ENCODE peak calls at places on chromosome 7, in six cellular contexts. One of them, this sample, is unnamed.

GRCh38 chr7:158887594-158887993 is 31.2 kb downstream of the DYNC2I1 start:
- DNase-seq in C1 segment of cervical spinal cord: no peak
- DNase-seq in right lobe of liver: no peak
- DNase-seq in stimulated activated CD8-positive, alpha-beta memory T cell treated with anti-CD3 and anti-CD28 coated beads, Interleukin-2, amount 100 ng/mL, for 1 hour: no peak
- DNase-seq in iPS-NIHi11: no peak
- DNase-seq in glomerular endothelial cell: no peak
- DNase-seq in this sample: no peak

GRCh38 chr7:155477469-155477868 is 19.5 kb downstream of the EN2 start:
- DNase-seq in C1 segment of cervical spinal cord: no peak
- DNase-seq in right lobe of liver: no peak
- DNase-seq in stimulated activated CD8-positive, alpha-beta memory T cell treated with anti-CD3 and anti-CD28 coated beads, Interleukin-2, amount 100 ng/mL, for 1 hour: no peak
- DNase-seq in iPS-NIHi11: no peak
- DNase-seq in glomerular endothelial cell: no peak
- DNase-seq in this sample: no peak

GRCh38 chr7:92584953-92585352 is 5.2 kb downstream of the FAM133B start:
- DNase-seq in C1 segment of cervical spinal cord: no peak
- DNase-seq in right lobe of liver: no peak
- DNase-seq in stimulated activated CD8-positive, alpha-beta memory T cell treated with anti-CD3 and anti-CD28 coated beads, Interleukin-2, amount 100 ng/mL, for 1 hour: no peak
- DNase-seq in iPS-NIHi11: no peak
- DNase-seq in glomerular endothelial cell: no peak
- DNase-seq in this sample: no peak

GRCh38 chr7:18521945-18522566 is 26.5 kb downstream of the HDAC9 start:
- DNase-seq in C1 segment of cervical spinal cord: no peak
- DNase-seq in right lobe of liver: no peak
- DNase-seq in stimulated activated CD8-positive, alpha-beta memory T cell treated with anti-CD3 and anti-CD28 coated beads, Interleukin-2, amount 100 ng/mL, for 1 hour: no peak
- DNase-seq in iPS-NIHi11: no peak
- DNase-seq in glomerular endothelial cell: no peak
- DNase-seq in this sample: no peak

GRCh38 chr7:71345485-71345884 is 213.5 kb downstream of the GALNT17 start:
- DNase-seq in C1 segment of cervical spinal cord: no peak
- DNase-seq in right lobe of liver: no peak
- DNase-seq in stimulated activated CD8-positive, alpha-beta memory T cell treated with anti-CD3 and anti-CD28 coated beads, Interleukin-2, amount 100 ng/mL, for 1 hour: no peak
- DNase-seq in iPS-NIHi11: no peak
- DNase-seq in glomerular endothelial cell: no peak
- DNase-seq in this sample: no peak

GRCh38 chr7:135661311-135662122 is 797 bp upstream of the STMP1 start:
- DNase-seq in C1 segment of cervical spinal cord: no peak
- DNase-seq in right lobe of liver: no peak
- DNase-seq in stimulated activated CD8-positive, alpha-beta memory T cell treated with anti-CD3 and anti-CD28 coated beads, Interleukin-2, amount 100 ng/mL, for 1 hour: no peak
- DNase-seq in iPS-NIHi11: peak
- DNase-seq in glomerular endothelial cell: no peak
- DNase-seq in this sample: no peak

GRCh38 chr7:11473220-11473619 is 358.8 kb downstream of the THSD7A start:
- DNase-seq in C1 segment of cervical spinal cord: no peak
- DNase-seq in right lobe of liver: no peak
- DNase-seq in stimulated activated CD8-positive, alpha-beta memory T cell treated with anti-CD3 and anti-CD28 coated beads, Interleukin-2, amount 100 ng/mL, for 1 hour: no peak
- DNase-seq in iPS-NIHi11: no peak
- DNase-seq in glomerular endothelial cell: no peak
- DNase-seq in this sample: no peak

GRCh38 chr7:157676001-157676400 is 339.2 kb downstream of the DNAJB6 start:
- DNase-seq in C1 segment of cervical spinal cord: no peak
- DNase-seq in right lobe of liver: no peak
- DNase-seq in stimulated activated CD8-positive, alpha-beta memory T cell treated with anti-CD3 and anti-CD28 coated beads, Interleukin-2, amount 100 ng/mL, for 1 hour: no peak
- DNase-seq in iPS-NIHi11: no peak
- DNase-seq in glomerular endothelial cell: no peak
- DNase-seq in this sample: no peak

GRCh38 chr7:28891192-28891872 is 66.8 kb downstream of the TRIL start:
- DNase-seq in C1 segment of cervical spinal cord: no peak
- DNase-seq in right lobe of liver: peak
- DNase-seq in stimulated activated CD8-positive, alpha-beta memory T cell treated with anti-CD3 and anti-CD28 coated beads, Interleukin-2, amount 100 ng/mL, for 1 hour: no peak
- DNase-seq in iPS-NIHi11: peak
- DNase-seq in glomerular endothelial cell: no peak
- DNase-seq in this sample: no peak

GRCh38 chr7:65731562-65732035 is 141.3 kb upstream of the VKORC1L1 start:
- DNase-seq in C1 segment of cervical spinal cord: no peak
- DNase-seq in right lobe of liver: no peak
- DNase-seq in stimulated activated CD8-positive, alpha-beta memory T cell treated with anti-CD3 and anti-CD28 coated beads, Interleukin-2, amount 100 ng/mL, for 1 hour: no peak
- DNase-seq in iPS-NIHi11: peak
- DNase-seq in glomerular endothelial cell: no peak
- DNase-seq in this sample: no peak

GRCh38 chr7:70502117-70502516 is 629.8 kb upstream of the GALNT17 start:
- DNase-seq in C1 segment of cervical spinal cord: no peak
- DNase-seq in right lobe of liver: peak
- DNase-seq in stimulated activated CD8-positive, alpha-beta memory T cell treated with anti-CD3 and anti-CD28 coated beads, Interleukin-2, amount 100 ng/mL, for 1 hour: no peak
- DNase-seq in iPS-NIHi11: no peak
- DNase-seq in glomerular endothelial cell: no peak
- DNase-seq in this sample: no peak

GRCh38 chr7:150631866-150632864 is at the start of gene GIMAP6:
- DNase-seq in C1 segment of cervical spinal cord: no peak
- DNase-seq in right lobe of liver: no peak
- DNase-seq in stimulated activated CD8-positive, alpha-beta memory T cell treated with anti-CD3 and anti-CD28 coated beads, Interleukin-2, amount 100 ng/mL, for 1 hour: no peak
- DNase-seq in iPS-NIHi11: no peak
- DNase-seq in glomerular endothelial cell: no peak
- DNase-seq in this sample: peak

GRCh38 chr7:17307969-17308648 is 9.7 kb downstream of the AHR start:
- DNase-seq in C1 segment of cervical spinal cord: no peak
- DNase-seq in right lobe of liver: no peak
- DNase-seq in stimulated activated CD8-positive, alpha-beta memory T cell treated with anti-CD3 and anti-CD28 coated beads, Interleukin-2, amount 100 ng/mL, for 1 hour: no peak
- DNase-seq in iPS-NIHi11: no peak
- DNase-seq in glomerular endothelial cell: no peak
- DNase-seq in this sample: no peak

GRCh38 chr7:2359610-2360009 is 5.0 kb downstream of the EIF3B start:
- DNase-seq in C1 segment of cervical spinal cord: no peak
- DNase-seq in right lobe of liver: no peak
- DNase-seq in stimulated activated CD8-positive, alpha-beta memory T cell treated with anti-CD3 and anti-CD28 coated beads, Interleukin-2, amount 100 ng/mL, for 1 hour: no peak
- DNase-seq in iPS-NIHi11: no peak
- DNase-seq in glomerular endothelial cell: no peak
- DNase-seq in this sample: no peak

GRCh38 chr7:50335795-50336754 is 31.6 kb downstream of the IKZF1 start:
- DNase-seq in C1 segment of cervical spinal cord: no peak
- DNase-seq in right lobe of liver: no peak
- DNase-seq in stimulated activated CD8-positive, alpha-beta memory T cell treated with anti-CD3 and anti-CD28 coated beads, Interleukin-2, amount 100 ng/mL, for 1 hour: peak
- DNase-seq in iPS-NIHi11: no peak
- DNase-seq in glomerular endothelial cell: no peak
- DNase-seq in this sample: no peak

GRCh38 chr7:100682228-100682741 is 8.7 kb downstream of the GNB2 start:
- DNase-seq in C1 segment of cervical spinal cord: no peak
- DNase-seq in right lobe of liver: no peak
- DNase-seq in stimulated activated CD8-positive, alpha-beta memory T cell treated with anti-CD3 and anti-CD28 coated beads, Interleukin-2, amount 100 ng/mL, for 1 hour: no peak
- DNase-seq in iPS-NIHi11: peak
- DNase-seq in glomerular endothelial cell: no peak
- DNase-seq in this sample: peak

GRCh38 chr7:80675090-80675489 is 36.6 kb downstream of the CD36 start:
- DNase-seq in C1 segment of cervical spinal cord: no peak
- DNase-seq in right lobe of liver: no peak
- DNase-seq in stimulated activated CD8-positive, alpha-beta memory T cell treated with anti-CD3 and anti-CD28 coated beads, Interleukin-2, amount 100 ng/mL, for 1 hour: no peak
- DNase-seq in iPS-NIHi11: no peak
- DNase-seq in glomerular endothelial cell: no peak
- DNase-seq in this sample: no peak

GRCh38 chr7:7265057-7265456 is 82.7 kb downstream of the C1GALT1 start:
- DNase-seq in C1 segment of cervical spinal cord: no peak
- DNase-seq in right lobe of liver: no peak
- DNase-seq in stimulated activated CD8-positive, alpha-beta memory T cell treated with anti-CD3 and anti-CD28 coated beads, Interleukin-2, amount 100 ng/mL, for 1 hour: no peak
- DNase-seq in iPS-NIHi11: no peak
- DNase-seq in glomerular endothelial cell: no peak
- DNase-seq in this sample: no peak

GRCh38 chr7:133545613-133546012 is 292.7 kb downstream of the EXOC4 start:
- DNase-seq in C1 segment of cervical spinal cord: no peak
- DNase-seq in right lobe of liver: no peak
- DNase-seq in stimulated activated CD8-positive, alpha-beta memory T cell treated with anti-CD3 and anti-CD28 coated beads, Interleukin-2, amount 100 ng/mL, for 1 hour: no peak
- DNase-seq in iPS-NIHi11: no peak
- DNase-seq in glomerular endothelial cell: no peak
- DNase-seq in this sample: no peak

This sample was measured in adrenal gland.